ENCODE peak calls at places on chromosome 20, in five cellular contexts. One of them, this sample, is unnamed.

GRCh38 chr20:35446356-35447078 is 8.5 kb upstream of the GDF5 start:
- DNase-seq in trophoblast cell: no peak
- DNase-seq in mesenchymal stem cell: peak
- DNase-seq in H1: no peak
- DNase-seq in neuronal stem cell: no peak
- DNase-seq in this sample: no peak

GRCh38 chr20:18712116-18712515 is 101.5 kb upstream of the SCP2D1 start:
- DNase-seq in H1: no peak
- DNase-seq in neuronal stem cell: no peak
- DNase-seq in trophoblast cell: no peak
- DNase-seq in mesenchymal stem cell: no peak
- DNase-seq in this sample: no peak

GRCh38 chr20:3812975-3813599 is 7.3 kb upstream of the AP5S1 start:
- DNase-seq in H1: no peak
- DNase-seq in trophoblast cell: peak
- DNase-seq in mesenchymal stem cell: no peak
- DNase-seq in neuronal stem cell: no peak
- DNase-seq in this sample: no peak

GRCh38 chr20:24050119-24050518 is 61.5 kb upstream of the GGTLC1 start:
- DNase-seq in trophoblast cell: no peak
- DNase-seq in H1: no peak
- DNase-seq in neuronal stem cell: no peak
- DNase-seq in mesenchymal stem cell: no peak
- DNase-seq in this sample: no peak

GRCh38 chr20:26216025-26216424 is 519.4 kb upstream of the ZNF337 start:
- DNase-seq in trophoblast cell: no peak
- DNase-seq in mesenchymal stem cell: no peak
- DNase-seq in H1: no peak
- DNase-seq in neuronal stem cell: no peak
- DNase-seq in this sample: no peak

GRCh38 chr20:25468126-25469075 is 60.9 kb downstream of the GINS1 start:
- DNase-seq in neuronal stem cell: no peak
- DNase-seq in H1: no peak
- DNase-seq in mesenchymal stem cell: no peak
- DNase-seq in trophoblast cell: no peak
- DNase-seq in this sample: no peak

GRCh38 chr20:8331740-8332412 is 199.8 kb downstream of the PLCB1 start:
- DNase-seq in trophoblast cell: no peak
- DNase-seq in neuronal stem cell: no peak
- DNase-seq in mesenchymal stem cell: peak
- DNase-seq in H1: no peak
- DNase-seq in this sample: no peak

GRCh38 chr20:41365785-41366545 is 653 bp downstream of the EMILIN3 start:
- DNase-seq in H1: peak
- DNase-seq in trophoblast cell: peak
- DNase-seq in mesenchymal stem cell: no peak
- DNase-seq in neuronal stem cell: no peak
- DNase-seq in this sample: peak

GRCh38 chr20:35821807-35822242 is 50.0 kb downstream of the PHF20 start:
- DNase-seq in neuronal stem cell: no peak
- DNase-seq in mesenchymal stem cell: peak
- DNase-seq in trophoblast cell: peak
- DNase-seq in H1: no peak
- DNase-seq in this sample: no peak

GRCh38 chr20:47125553-47126373 is 230.7 kb downstream of the ZMYND8 start:
- DNase-seq in neuronal stem cell: peak
- DNase-seq in trophoblast cell: no peak
- DNase-seq in mesenchymal stem cell: peak
- DNase-seq in H1: no peak
- DNase-seq in this sample: peak

GRCh38 chr20:658202-658601 is 5.2 kb upstream of the SRXN1 start:
- DNase-seq in neuronal stem cell: no peak
- DNase-seq in H1: no peak
- DNase-seq in mesenchymal stem cell: no peak
- DNase-seq in trophoblast cell: no peak
- DNase-seq in this sample: no peak

GRCh38 chr20:8330785-8331699 is 199.0 kb downstream of the PLCB1 start:
- DNase-seq in trophoblast cell: no peak
- DNase-seq in mesenchymal stem cell: no peak
- DNase-seq in H1: no peak
- DNase-seq in neuronal stem cell: no peak
- DNase-seq in this sample: no peak

GRCh38 chr20:59775221-59776055 is 158.0 kb downstream of the SYCP2 start:
- DNase-seq in H1: peak
- DNase-seq in trophoblast cell: no peak
- DNase-seq in mesenchymal stem cell: no peak
- DNase-seq in neuronal stem cell: no peak
- DNase-seq in this sample: peak

GRCh38 chr20:19492116-19492515 is 265.9 kb upstream of the RIN2 start:
- DNase-seq in neuronal stem cell: no peak
- DNase-seq in mesenchymal stem cell: no peak
- DNase-seq in trophoblast cell: peak
- DNase-seq in H1: no peak
- DNase-seq in this sample: no peak

GRCh38 chr20:50186151-50186885 is 4.3 kb upstream of the CEBPB start:
- DNase-seq in neuronal stem cell: peak
- DNase-seq in trophoblast cell: peak
- DNase-seq in mesenchymal stem cell: peak
- DNase-seq in H1: peak
- DNase-seq in this sample: peak

GRCh38 chr20:24603454-24603853 is 134.0 kb downstream of the SYNDIG1 start:
- DNase-seq in neuronal stem cell: no peak
- DNase-seq in H1: peak
- DNase-seq in mesenchymal stem cell: no peak
- DNase-seq in trophoblast cell: no peak
- DNase-seq in this sample: no peak

GRCh38 chr20:32963176-32963575 is 41.1 kb downstream of the SUN5 start:
- DNase-seq in mesenchymal stem cell: no peak
- DNase-seq in neuronal stem cell: no peak
- DNase-seq in trophoblast cell: no peak
- DNase-seq in H1: no peak
- DNase-seq in this sample: no peak

GRCh38 chr20:48784273-48784641 is 43.5 kb downstream of the PREX1 start:
- DNase-seq in mesenchymal stem cell: no peak
- DNase-seq in neuronal stem cell: no peak
- DNase-seq in trophoblast cell: no peak
- DNase-seq in H1: no peak
- DNase-seq in this sample: no peak

GRCh38 chr20:17747431-17747846 is 47.7 kb downstream of the BANF2 start:
- DNase-seq in mesenchymal stem cell: peak
- DNase-seq in trophoblast cell: peak
- DNase-seq in H1: no peak
- DNase-seq in neuronal stem cell: no peak
- DNase-seq in this sample: no peak

GRCh38 chr20:60062431-60063336 is 104.5 kb downstream of the CDH26 start:
- DNase-seq in H1: no peak
- DNase-seq in trophoblast cell: peak
- DNase-seq in neuronal stem cell: no peak
- DNase-seq in mesenchymal stem cell: peak
- DNase-seq in this sample: peak

GRCh38 chr20:17808357-17808756 is 108.6 kb downstream of the BANF2 start:
- DNase-seq in mesenchymal stem cell: peak
- DNase-seq in neuronal stem cell: no peak
- DNase-seq in trophoblast cell: peak
- DNase-seq in H1: no peak
- DNase-seq in this sample: no peak

GRCh38 chr20:51118985-51119527 is 96.1 kb upstream of the KCNG1 start:
- DNase-seq in mesenchymal stem cell: no peak
- DNase-seq in trophoblast cell: no peak
- DNase-seq in neuronal stem cell: no peak
- DNase-seq in H1: no peak
- DNase-seq in this sample: no peak

GRCh38 chr20:59291740-59292139 is 8.7 kb upstream of the EDN3 start:
- DNase-seq in trophoblast cell: peak
- DNase-seq in mesenchymal stem cell: no peak
- DNase-seq in H1: no peak
- DNase-seq in neuronal stem cell: no peak
- DNase-seq in this sample: no peak

DNA sequence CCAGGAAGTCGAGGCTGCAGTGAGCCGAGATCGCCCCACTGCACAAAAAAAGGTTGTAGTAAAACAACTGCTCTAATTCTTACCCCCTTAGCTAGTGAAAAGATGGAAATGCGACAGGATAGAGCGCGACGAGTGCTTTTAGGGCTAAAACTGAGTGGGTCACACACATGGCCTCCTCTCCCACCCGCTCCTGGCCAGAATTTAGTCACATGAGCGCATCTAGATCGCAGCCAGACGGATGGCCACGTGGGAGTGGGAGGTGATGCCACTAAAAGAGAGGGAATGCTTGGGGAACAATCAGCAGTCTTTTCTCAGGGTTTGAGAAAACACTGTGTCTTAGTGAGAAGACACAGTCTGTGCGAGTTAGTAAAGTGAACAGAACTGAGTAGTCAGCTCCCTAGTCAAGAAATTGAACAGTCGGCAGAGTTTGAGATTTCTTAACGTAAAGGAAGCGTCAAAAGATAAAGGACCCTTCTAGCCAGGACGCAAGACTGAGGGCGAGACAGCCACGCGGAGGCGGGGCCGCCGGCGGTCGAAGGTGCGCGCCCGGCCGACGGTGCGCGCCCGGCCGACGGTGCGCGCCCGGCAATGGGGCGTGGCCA is 664 bp upstream of the ACTR5 start:
- DNase-seq in trophoblast cell: no peak
- DNase-seq in H1: no peak
- DNase-seq in neuronal stem cell: peak
- DNase-seq in mesenchymal stem cell: no peak
- DNase-seq in this sample: no peak
- H2BK12ac ChIP-seq in trophoblast cell: no peak
- H2BK12ac ChIP-seq in H1: peak
- H2BK12ac ChIP-seq in neuronal stem cell: no peak
- H2BK12ac ChIP-seq in mesenchymal stem cell: no peak
- H2BK12ac ChIP-seq in this sample: no peak

GRCh38 chr20:52727740-52728456 is 244.3 kb upstream of the TSHZ2 start:
- DNase-seq in trophoblast cell: no peak
- DNase-seq in H1: no peak
- DNase-seq in neuronal stem cell: no peak
- DNase-seq in mesenchymal stem cell: no peak
- DNase-seq in this sample: no peak
- H2BK12ac ChIP-seq in trophoblast cell: no peak
- H2BK12ac ChIP-seq in H1: no peak
- H2BK12ac ChIP-seq in neuronal stem cell: no peak
- H2BK12ac ChIP-seq in mesenchymal stem cell: no peak
- H2BK12ac ChIP-seq in this sample: no peak

GRCh38 chr20:63006611-63007471 is at the start of gene BHLHE23:
- DNase-seq in neuronal stem cell: peak
- DNase-seq in mesenchymal stem cell: no peak
- DNase-seq in H1: peak
- DNase-seq in trophoblast cell: no peak
- DNase-seq in this sample: peak

GRCh38 chr20:63008541-63009043 is 1.8 kb upstream of the BHLHE23 start:
- DNase-seq in mesenchymal stem cell: no peak
- DNase-seq in neuronal stem cell: no peak
- DNase-seq in H1: no peak
- DNase-seq in trophoblast cell: no peak
- DNase-seq in this sample: no peak

GRCh38 chr20:63009044-63009961 is 2.5 kb upstream of the BHLHE23 start:
- DNase-seq in mesenchymal stem cell: peak
- DNase-seq in trophoblast cell: peak
- DNase-seq in neuronal stem cell: peak
- DNase-seq in H1: peak
- DNase-seq in this sample: peak

GRCh38 chr20:63007472-63007721 is 633 bp upstream of the BHLHE23 start:
- DNase-seq in H1: no peak
- DNase-seq in mesenchymal stem cell: no peak
- DNase-seq in trophoblast cell: no peak
- DNase-seq in neuronal stem cell: no peak
- DNase-seq in this sample: no peak

DNA sequence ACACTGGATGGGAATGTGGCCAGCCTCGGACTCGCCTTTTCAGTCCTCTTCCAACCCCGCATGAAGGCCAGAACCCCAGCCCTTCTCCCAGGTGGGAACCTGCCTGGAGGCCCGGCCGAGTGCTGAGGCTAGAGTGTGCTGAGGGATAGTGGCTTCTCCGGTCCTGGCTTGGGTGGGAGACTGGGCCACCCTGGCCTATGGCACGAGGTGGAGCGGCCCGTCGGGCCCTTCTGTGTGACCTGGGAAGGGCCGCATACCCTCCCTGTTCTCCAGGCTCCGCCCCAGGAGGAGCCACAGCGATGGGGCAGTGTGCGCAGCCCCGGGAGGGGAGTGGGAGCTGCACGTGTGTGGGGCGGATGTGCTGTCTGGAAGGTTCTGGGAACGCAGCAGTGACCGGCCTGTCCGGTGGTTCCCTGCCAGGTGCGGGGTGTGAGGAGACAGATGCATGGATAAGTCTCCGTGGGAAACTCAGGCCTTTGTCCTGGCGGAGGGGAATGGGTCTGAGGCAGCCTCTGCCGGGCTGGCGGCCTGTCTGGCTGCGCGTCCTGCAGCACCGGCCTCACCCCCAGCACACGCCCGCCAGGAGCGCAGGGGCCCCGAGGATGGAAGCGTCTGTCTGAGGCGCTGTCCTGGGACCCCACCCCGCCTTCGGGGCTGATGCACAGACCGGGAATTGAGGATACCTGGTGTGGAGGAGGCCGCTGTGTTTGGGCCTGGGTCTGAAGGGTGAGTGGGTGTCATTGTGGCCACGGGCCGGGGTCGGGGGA is 1.1 kb upstream of the BHLHE23 start:
- DNase-seq in H1: no peak
- DNase-seq in trophoblast cell: no peak
- DNase-seq in mesenchymal stem cell: no peak
- DNase-seq in neuronal stem cell: no peak
- DNase-seq in this sample: no peak
- H2BK12ac ChIP-seq in H1: peak
- H2BK12ac ChIP-seq in trophoblast cell: no peak
- H2BK12ac ChIP-seq in mesenchymal stem cell: no peak
- H2BK12ac ChIP-seq in neuronal stem cell: peak
- H2BK12ac ChIP-seq in this sample: no peak

GRCh38 chr20:10428008-10428407 is 6.0 kb downstream of the MKKS start:
- DNase-seq in H1: no peak
- DNase-seq in mesenchymal stem cell: no peak
- DNase-seq in trophoblast cell: no peak
- DNase-seq in neuronal stem cell: no peak
- DNase-seq in this sample: no peak

GRCh38 chr20:10427060-10427692 is 6.8 kb downstream of the MKKS start:
- DNase-seq in H1: no peak
- DNase-seq in trophoblast cell: peak
- DNase-seq in mesenchymal stem cell: peak
- DNase-seq in neuronal stem cell: peak
- DNase-seq in this sample: no peak

GRCh38 chr20:10419550-10420133 is 14.4 kb downstream of the MKKS start:
- DNase-seq in trophoblast cell: peak
- DNase-seq in neuronal stem cell: no peak
- DNase-seq in H1: no peak
- DNase-seq in mesenchymal stem cell: no peak
- DNase-seq in this sample: no peak

GRCh38 chr20:10429443-10429981 is 4.5 kb downstream of the MKKS start:
- DNase-seq in trophoblast cell: no peak
- DNase-seq in mesenchymal stem cell: no peak
- DNase-seq in neuronal stem cell: no peak
- DNase-seq in H1: no peak
- DNase-seq in this sample: no peak

DNA sequence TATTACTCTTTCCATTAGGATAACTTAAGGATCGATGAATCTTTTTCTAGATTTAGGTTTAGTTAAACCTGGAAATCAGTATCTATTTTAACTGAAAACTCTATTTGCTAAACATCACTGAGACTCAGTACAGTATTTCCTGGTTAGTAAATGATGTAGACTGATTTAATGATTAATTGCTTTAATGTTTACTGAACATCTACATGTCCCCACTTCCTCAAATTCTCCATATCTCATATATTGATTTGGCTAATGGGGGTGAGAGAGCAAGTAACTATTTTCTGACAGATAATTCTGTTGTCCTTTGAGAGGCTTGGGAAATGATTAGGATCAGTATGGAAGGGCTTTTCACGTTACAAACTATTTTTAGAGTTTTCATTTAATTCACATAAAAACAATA is 10.3 kb downstream of the MKKS start:
- DNase-seq in H1: no peak
- DNase-seq in mesenchymal stem cell: no peak
- DNase-seq in trophoblast cell: no peak
- DNase-seq in neuronal stem cell: no peak
- DNase-seq in this sample: no peak
- H2BK12ac ChIP-seq in H1: no peak
- H2BK12ac ChIP-seq in mesenchymal stem cell: no peak
- H2BK12ac ChIP-seq in trophoblast cell: no peak
- H2BK12ac ChIP-seq in neuronal stem cell: no peak
- H2BK12ac ChIP-seq in this sample: no peak

This sample was measured in H9.